ENCODE peak calls at places on chromosomes 4 and X, in six cellular contexts. N, Z, G, U, K and E are unnamed samples.

GRCh38 chr4:170111546-170111945 is 21.8 kb upstream of the AADAT start:
- DNase-seq in N (no peak), Z (no peak), G (no peak), U (no peak), K (no peak), E (no peak)

GRCh38 chr4:145613546-145614234 is 5.5 kb upstream of the MMAA start:
- DNase-seq in N (no peak), Z (no peak), G (no peak), U (no peak), K (no peak), E (no peak)

GRCh38 chr4:77854431-77855111 is 8.1 kb upstream of the MRPL1 start:
- DNase-seq in N (no peak), Z (no peak), G (peak; percentile 71), U (no peak), K (no peak), E (no peak)

GRCh38 chr4:101125045-101125713 is 222.1 kb downstream of the PPP3CA start:
- DNase-seq in N (no peak), Z (no peak), G (no peak), U (no peak), K (no peak), E (no peak)

GRCh38 chrX:114073926-114074325 is 510.0 kb upstream of the HTR2C start:
- DNase-seq in N (no peak), Z (no peak), G (no peak), U (no peak), K (no peak), E (no peak)

GRCh38 chrX:97400492-97400891 is 516.8 kb downstream of the RPA4 start:
- DNase-seq in N (no peak), Z (no peak), G (no peak), U (no peak), K (no peak), E (no peak)

GRCh38 chr4:185470503-185471195 is 884 bp downstream of the CCDC110 start:
- DNase-seq in N (peak; percentile 84), Z (peak; percentile 10), G (peak; percentile 68), U (peak; percentile 58), K (no peak), E (no peak)

GRCh38 chr4:110055014-110055768 is 142.5 kb downstream of the EGF start:
- DNase-seq in N (no peak), Z (peak; percentile 65), G (no peak), U (peak; percentile 58), K (no peak), E (no peak)

GRCh38 chrX:84123585-84123984 is 64.4 kb downstream of the RPS6KA6 start:
- DNase-seq in N (no peak), Z (no peak), G (no peak), U (no peak), K (no peak), E (no peak)

GRCh38 chr4:56871357-56871993 is 36.2 kb upstream of the REST start:
- DNase-seq in N (no peak), Z (peak; percentile 7), G (no peak), U (peak; percentile 14), K (no peak), E (peak; percentile 50)

GRCh38 chrX:28225508-28225907 is 244.3 kb upstream of the DCAF8L1 start:
- DNase-seq in N (no peak), Z (no peak), G (no peak), U (no peak), K (no peak), E (no peak)

GRCh38 chr4:79338148-79338547 is 12.3 kb upstream of the NAA11 start:
- DNase-seq in N (no peak), Z (no peak), G (no peak), U (no peak), K (no peak), E (no peak)

GRCh38 chr4:53478671-53479456 is 101.4 kb downstream of the FIP1L1 start:
- DNase-seq in N (no peak), Z (peak; percentile 82), G (no peak), U (no peak), K (peak; percentile 91), E (no peak)

GRCh38 chr4:162201673-162202072 is 37.9 kb upstream of the FSTL5 start:
- DNase-seq in N (no peak), Z (peak; percentile 45), G (no peak), U (no peak), K (no peak), E (peak; percentile 84)

GRCh38 chrX:103063918-103064434 is at the start of gene BEX1:
- DNase-seq in N (peak; percentile 47), Z (peak; percentile 90), G (peak; percentile 6), U (peak; percentile 74), K (no peak), E (peak; percentile 9)

GRCh38 chrX:68694429-68695205 is 47.2 kb downstream of the STARD8 start:
- DNase-seq in N (no peak), Z (peak; percentile 45), G (no peak), U (no peak), K (no peak), E (no peak)

GRCh38 chrX:31706456-31706855 is 634.6 kb upstream of the FTHL17 start:
- DNase-seq in N (no peak), Z (peak; percentile 25), G (no peak), U (no peak), K (no peak), E (peak; percentile 9)

GRCh38 chr4:118417325-118417724 is 64.5 kb upstream of the PRSS12 start:
- DNase-seq in N (no peak), Z (no peak), G (no peak), U (no peak), K (no peak), E (no peak)

GRCh38 chr4:101527186-101527585 is 179.9 kb upstream of the PPP3CA start:
- DNase-seq in N (no peak), Z (peak; percentile 2), G (peak; percentile 77), U (no peak), K (no peak), E (no peak)

GRCh38 chr4:113951263-113951662 is 28.2 kb downstream of the ARSJ start:
- DNase-seq in N (no peak), Z (peak; percentile 47), G (no peak), U (no peak), K (peak; percentile 35), E (peak; percentile 55)

GRCh38 chr4:32133734-32134133 is 1413.6 kb downstream of the PCDH7 start:
- DNase-seq in N (no peak), Z (no peak), G (no peak), U (no peak), K (no peak), E (no peak)

GRCh38 chr4:188714488-188714887 is 575.2 kb downstream of the TRIML1 start:
- DNase-seq in N (no peak), Z (no peak), G (no peak), U (no peak), K (no peak), E (no peak)